ENCODE peak calls at places on chromosomes 2 and 18, in eight cellular contexts. A, H, F, K, C, N, S and B are unnamed samples.
A peak's percentile ranks its signal among the peaks of the same experiment; 100 is the strongest.

GRCh38 chr18:68983126-68983525 is 185.2 kb downstream of the CCDC102B start:
- DNase-seq in N (no peak), C (no peak), F (no peak), A (no peak), S (no peak), H (no peak), K (no peak), B (no peak)

GRCh38 chr2:341017-341542 is 53.2 kb upstream of the ALKAL2 start:
- DNase-seq in H (no peak), A (no peak), S (no peak), C (no peak), N (no peak), K (no peak), F (no peak), B (peak; percentile 50)

GRCh38 chr2:226123307-226123706 is 676.3 kb downstream of the IRS1 start:
- DNase-seq in A (no peak), S (no peak), H (no peak), F (no peak), K (peak; percentile 2), C (no peak), N (no peak), B (no peak)

GRCh38 chr18:30971338-30971956 is 71.1 kb downstream of the DSC3 start:
- DNase-seq in S (no peak), N (no peak), C (peak; percentile 23), A (no peak), F (no peak), H (peak; percentile 30), K (peak; percentile 21), B (peak; percentile 53)

GRCh38 chr2:62741954-62742722 is 36.6 kb downstream of the EHBP1 start:
- DNase-seq in N (no peak), K (no peak), H (no peak), C (no peak), S (no peak), F (no peak), A (no peak), B (no peak)

GRCh38 chr2:234679766-234680687 is 183.1 kb upstream of the ARL4C start:
- DNase-seq in A (no peak), C (peak; percentile 96), S (peak; percentile 37), K (peak; percentile 96), N (no peak), F (no peak), H (peak; percentile 99), B (no peak)

GRCh38 chr2:144183744-144184143 is 336.2 kb downstream of the ZEB2 start:
- DNase-seq in H (no peak), S (no peak), A (no peak), N (peak; percentile 16), F (peak; percentile 63), C (no peak), K (peak; percentile 13), B (no peak)

GRCh38 chr2:203870942-203871341 is 3.4 kb downstream of the CTLA4 start:
- DNase-seq in A (no peak), K (no peak), H (no peak), C (no peak), F (no peak), S (no peak), N (no peak), B (no peak)

GRCh38 chr2:166104773-166105172 is 23.0 kb downstream of the SCN1A start:
- DNase-seq in A (no peak), S (no peak), K (peak; percentile 25), N (no peak), F (no peak), C (no peak), H (no peak), B (no peak)

GRCh38 chr2:154900963-154901517 is 202.5 kb downstream of the KCNJ3 start:
- DNase-seq in S (no peak), A (no peak), N (no peak), F (no peak), H (no peak), C (no peak), K (no peak), B (no peak)